ENCODE peak calls at places on chromosomes 13 and 19, in nine cellular contexts. One of them, this sample, is unnamed.

GRCh38 chr13:50392977-50393376 is 377.7 kb downstream of the KCNRG start:
- DNase-seq in A172: no peak
- DNase-seq in MCF 10A: no peak
- DNase-seq in OCI-M1: no peak
- DNase-seq in stimulated activated CD4-positive, alpha-beta T cell treated with anti-CD3 and anti-CD28 coated beads, TNF-alpha, amount 100 ng/mL, for 48 hours: no peak
- DNase-seq in prostate gland: no peak
- DNase-seq in CD4-positive, alpha-beta T cell: no peak
- DNase-seq in H7: no peak
- DNase-seq in HFFc6: no peak
- DNase-seq in this sample: no peak

GRCh38 chr19:10006335-10006708 is 4.0 kb downstream of the COL5A3 start:
- DNase-seq in A172: no peak
- DNase-seq in MCF 10A: no peak
- DNase-seq in OCI-M1: no peak
- DNase-seq in stimulated activated CD4-positive, alpha-beta T cell treated with anti-CD3 and anti-CD28 coated beads, TNF-alpha, amount 100 ng/mL, for 48 hours: no peak
- DNase-seq in prostate gland: no peak
- DNase-seq in CD4-positive, alpha-beta T cell: no peak
- DNase-seq in H7: peak
- DNase-seq in HFFc6: no peak
- DNase-seq in this sample: no peak

GRCh38 chr19:49896863-49897621 is at the start of gene IL4I1:
- DNase-seq in A172: peak
- DNase-seq in MCF 10A: no peak
- DNase-seq in OCI-M1: peak
- DNase-seq in stimulated activated CD4-positive, alpha-beta T cell treated with anti-CD3 and anti-CD28 coated beads, TNF-alpha, amount 100 ng/mL, for 48 hours: peak
- DNase-seq in prostate gland: no peak
- DNase-seq in CD4-positive, alpha-beta T cell: peak
- DNase-seq in H7: peak
- DNase-seq in HFFc6: no peak
- DNase-seq in this sample: no peak

GRCh38 chr19:48963371-48964204 is 1.5 kb upstream of the FTL start:
- DNase-seq in A172: peak
- DNase-seq in MCF 10A: peak
- DNase-seq in OCI-M1: peak
- DNase-seq in stimulated activated CD4-positive, alpha-beta T cell treated with anti-CD3 and anti-CD28 coated beads, TNF-alpha, amount 100 ng/mL, for 48 hours: peak
- DNase-seq in prostate gland: peak
- DNase-seq in CD4-positive, alpha-beta T cell: peak
- DNase-seq in H7: peak
- DNase-seq in HFFc6: peak
- DNase-seq in this sample: peak

GRCh38 chr19:9054207-9054606 is 32.7 kb upstream of the OR1M1 start:
- DNase-seq in A172: no peak
- DNase-seq in MCF 10A: no peak
- DNase-seq in OCI-M1: no peak
- DNase-seq in stimulated activated CD4-positive, alpha-beta T cell treated with anti-CD3 and anti-CD28 coated beads, TNF-alpha, amount 100 ng/mL, for 48 hours: no peak
- DNase-seq in prostate gland: no peak
- DNase-seq in CD4-positive, alpha-beta T cell: no peak
- DNase-seq in H7: no peak
- DNase-seq in HFFc6: no peak
- DNase-seq in this sample: no peak

GRCh38 chr13:97798171-97798821 is 155.2 kb upstream of the IPO5 start:
- DNase-seq in A172: no peak
- DNase-seq in MCF 10A: peak
- DNase-seq in OCI-M1: no peak
- DNase-seq in stimulated activated CD4-positive, alpha-beta T cell treated with anti-CD3 and anti-CD28 coated beads, TNF-alpha, amount 100 ng/mL, for 48 hours: no peak
- DNase-seq in prostate gland: no peak
- DNase-seq in CD4-positive, alpha-beta T cell: no peak
- DNase-seq in H7: no peak
- DNase-seq in HFFc6: no peak
- DNase-seq in this sample: no peak

GRCh38 chr13:48393030-48393697 is 19.7 kb downstream of the LPAR6 start:
- DNase-seq in A172: no peak
- DNase-seq in MCF 10A: no peak
- DNase-seq in OCI-M1: no peak
- DNase-seq in stimulated activated CD4-positive, alpha-beta T cell treated with anti-CD3 and anti-CD28 coated beads, TNF-alpha, amount 100 ng/mL, for 48 hours: no peak
- DNase-seq in prostate gland: no peak
- DNase-seq in CD4-positive, alpha-beta T cell: no peak
- DNase-seq in H7: no peak
- DNase-seq in HFFc6: no peak
- DNase-seq in this sample: no peak

GRCh38 chr19:2271516-2272103 is 10.4 kb downstream of the PEAK3 start:
- DNase-seq in A172: peak
- DNase-seq in MCF 10A: peak
- DNase-seq in OCI-M1: peak
- DNase-seq in stimulated activated CD4-positive, alpha-beta T cell treated with anti-CD3 and anti-CD28 coated beads, TNF-alpha, amount 100 ng/mL, for 48 hours: no peak
- DNase-seq in prostate gland: no peak
- DNase-seq in CD4-positive, alpha-beta T cell: no peak
- DNase-seq in H7: peak
- DNase-seq in HFFc6: peak
- DNase-seq in this sample: no peak

GRCh38 chr13:44523176-44524017 is 52.7 kb downstream of the TSC22D1 start:
- DNase-seq in A172: peak
- DNase-seq in MCF 10A: peak
- DNase-seq in OCI-M1: peak
- DNase-seq in stimulated activated CD4-positive, alpha-beta T cell treated with anti-CD3 and anti-CD28 coated beads, TNF-alpha, amount 100 ng/mL, for 48 hours: no peak
- DNase-seq in prostate gland: peak
- DNase-seq in CD4-positive, alpha-beta T cell: no peak
- DNase-seq in H7: no peak
- DNase-seq in HFFc6: peak
- DNase-seq in this sample: no peak

GRCh38 chr13:25169951-25170553 is 2.0 kb downstream of the AMER2 start:
- DNase-seq in A172: no peak
- DNase-seq in MCF 10A: no peak
- DNase-seq in OCI-M1: no peak
- DNase-seq in stimulated activated CD4-positive, alpha-beta T cell treated with anti-CD3 and anti-CD28 coated beads, TNF-alpha, amount 100 ng/mL, for 48 hours: no peak
- DNase-seq in prostate gland: no peak
- DNase-seq in CD4-positive, alpha-beta T cell: no peak
- DNase-seq in H7: peak
- DNase-seq in HFFc6: no peak
- DNase-seq in this sample: no peak

GRCh38 chr19:48543121-48543710 is 8.8 kb upstream of the SULT2B1 start:
- DNase-seq in A172: peak
- DNase-seq in MCF 10A: peak
- DNase-seq in OCI-M1: no peak
- DNase-seq in stimulated activated CD4-positive, alpha-beta T cell treated with anti-CD3 and anti-CD28 coated beads, TNF-alpha, amount 100 ng/mL, for 48 hours: no peak
- DNase-seq in prostate gland: peak
- DNase-seq in CD4-positive, alpha-beta T cell: no peak
- DNase-seq in H7: peak
- DNase-seq in HFFc6: peak
- DNase-seq in this sample: no peak

GRCh38 chr19:1395194-1396018 is 5.9 kb downstream of the GAMT start:
- DNase-seq in A172: no peak
- DNase-seq in MCF 10A: no peak
- DNase-seq in OCI-M1: no peak
- DNase-seq in stimulated activated CD4-positive, alpha-beta T cell treated with anti-CD3 and anti-CD28 coated beads, TNF-alpha, amount 100 ng/mL, for 48 hours: no peak
- DNase-seq in prostate gland: no peak
- DNase-seq in CD4-positive, alpha-beta T cell: no peak
- DNase-seq in H7: no peak
- DNase-seq in HFFc6: no peak
- DNase-seq in this sample: no peak

GRCh38 chr13:105817011-105817410 is 718.5 kb downstream of the EFNB2 start:
- DNase-seq in A172: no peak
- DNase-seq in MCF 10A: no peak
- DNase-seq in OCI-M1: no peak
- DNase-seq in stimulated activated CD4-positive, alpha-beta T cell treated with anti-CD3 and anti-CD28 coated beads, TNF-alpha, amount 100 ng/mL, for 48 hours: no peak
- DNase-seq in prostate gland: no peak
- DNase-seq in CD4-positive, alpha-beta T cell: no peak
- DNase-seq in H7: peak
- DNase-seq in HFFc6: no peak
- DNase-seq in this sample: no peak

GRCh38 chr19:15455996-15456395 is 6.2 kb upstream of the WIZ start:
- DNase-seq in A172: no peak
- DNase-seq in MCF 10A: no peak
- DNase-seq in OCI-M1: no peak
- DNase-seq in stimulated activated CD4-positive, alpha-beta T cell treated with anti-CD3 and anti-CD28 coated beads, TNF-alpha, amount 100 ng/mL, for 48 hours: no peak
- DNase-seq in prostate gland: no peak
- DNase-seq in CD4-positive, alpha-beta T cell: no peak
- DNase-seq in H7: no peak
- DNase-seq in HFFc6: no peak
- DNase-seq in this sample: no peak

GRCh38 chr19:920051-920857 is 3.1 kb downstream of the KISS1R start:
- DNase-seq in A172: no peak
- DNase-seq in MCF 10A: no peak
- DNase-seq in OCI-M1: no peak
- DNase-seq in stimulated activated CD4-positive, alpha-beta T cell treated with anti-CD3 and anti-CD28 coated beads, TNF-alpha, amount 100 ng/mL, for 48 hours: no peak
- DNase-seq in prostate gland: no peak
- DNase-seq in CD4-positive, alpha-beta T cell: peak
- DNase-seq in H7: peak
- DNase-seq in HFFc6: no peak
- DNase-seq in this sample: no peak